ENCODE peak calls at places on chromosome 7, in five cellular contexts. A is fibroblast of pulmonary artery, T is tibial artery, W is foreskin fibroblast, B is endothelial cell of umbilical vein. Z is an unnamed sample.

GRCh38 chr7:20305726-20306125 is 25.0 kb upstream of the ITGB8 start:
- DNase-seq in W (no peak), T (no peak), A (no peak), B (no peak), Z (no peak)

GRCh38 chr7:23210502-23210901 is 28.7 kb downstream of the NUP42 start:
- DNase-seq in T (no peak), W (no peak), A (no peak), B (no peak), Z (no peak)

GRCh38 chr7:19957664-19958063 is 184.2 kb upstream of the TMEM196 start:
- DNase-seq in T (no peak), B (no peak), A (peak), W (peak), Z (no peak)

GRCh38 chr7:135143874-135144668 is 3.8 kb upstream of the TMEM140 start:
- DNase-seq in W (no peak), T (no peak), A (peak), B (peak), Z (no peak)

GRCh38 chr7:143372070-143372469 is 9.1 kb upstream of the ZYX start:
- DNase-seq in B (peak), T (peak), A (peak), W (no peak), Z (no peak)

GRCh38 chr7:91083855-91084644 is 180.2 kb upstream of the FZD1 start:
- DNase-seq in W (no peak), B (peak), A (peak), T (peak), Z (no peak)

GRCh38 chr7:132145466-132145865 is 430.8 kb downstream of the PLXNA4 start:
- DNase-seq in A (peak), T (peak), B (peak), W (peak), Z (no peak)

GRCh38 chr7:89559596-89559995 is 594.7 kb upstream of the STEAP1 start:
- DNase-seq in T (no peak), A (no peak), B (no peak), W (no peak), Z (no peak)

GRCh38 chr7:1176891-1177373 is 16.9 kb upstream of the ZFAND2A start:
- DNase-seq in W (no peak), B (peak), A (peak), T (peak), Z (no peak)
- TF ChIP-seq CTCF in W (peak), B (peak), A (peak), T (peak), Z (peak)

GRCh38 chr7:101125989-101126650 is 784 bp upstream of the SERPINE1 start:
- DNase-seq in W (peak), B (peak), T (peak), A (peak), Z (peak)
- H3K4me3 ChIP-seq in W (no peak), B (no peak), T (peak), A (peak), Z (peak)

GRCh38 chr7:11552676-11553075 is 279.3 kb downstream of the THSD7A start:
- DNase-seq in A (no peak), B (no peak), W (no peak), T (no peak), Z (no peak)

GRCh38 chr7:11557627-11558026 is 274.4 kb downstream of the THSD7A start:
- DNase-seq in A (peak), B (peak), W (no peak), T (no peak), Z (no peak)
- TF ChIP-seq CTCF in A (peak), B (peak), W (no peak), T (no peak), Z (peak)

GRCh38 chr7:116708248-116708647 is 36.3 kb downstream of the MET start:
- DNase-seq in A (no peak), B (no peak), W (no peak), T (no peak), Z (no peak)

GRCh38 chr7:116707289-116707688 is 35.3 kb downstream of the MET start:
- DNase-seq in W (no peak), T (no peak), A (no peak), B (no peak), Z (no peak)

GRCh38 chr7:116705419-116705818 is 33.4 kb downstream of the MET start:
- DNase-seq in A (no peak), B (no peak), W (no peak), T (no peak), Z (no peak)

GRCh38 chr7:116704650-116705049 is 32.7 kb downstream of the MET start:
- DNase-seq in W (no peak), T (no peak), B (no peak), A (no peak), Z (no peak)

DNA sequence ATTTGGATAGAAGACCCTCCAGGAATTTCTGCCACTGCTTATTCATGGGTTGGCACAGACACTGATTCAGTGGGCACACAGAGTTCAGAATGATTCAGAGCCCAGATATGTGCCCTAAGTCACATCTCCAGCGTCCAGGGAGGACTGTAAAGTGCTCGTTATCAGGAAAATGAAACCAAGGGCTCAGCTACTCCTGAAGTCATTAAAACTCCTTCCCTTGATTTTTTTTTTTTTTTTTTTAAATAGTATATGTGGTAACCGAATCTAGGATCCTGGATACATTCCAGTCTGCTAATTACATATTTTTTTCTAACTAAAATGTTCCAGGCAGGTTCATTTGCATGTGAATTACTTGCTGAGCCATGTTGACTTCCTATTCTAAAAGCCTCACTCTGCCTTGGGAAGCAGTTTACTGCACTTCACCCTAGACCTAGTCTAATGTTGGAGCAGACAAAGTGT is 34.7 kb downstream of the MET start:
- DNase-seq in B (peak), T (no peak), A (peak), W (peak), Z (no peak)
- H3K4me3 ChIP-seq in B (no peak), T (no peak), A (peak), W (peak), Z (peak)